ENCODE peak calls at places on chromosome 5, in five cellular contexts. M is D721Med, P is WTC11, F is vagina, V is RWPE1. W is an unnamed sample.

GRCh38 chr5:172770374-172770674 is 671 bp downstream of the DUSP1 start:
- DNase-seq in M (no peak), P (no peak), F (no peak), V (no peak), W (peak; percentile 22)

GRCh38 chr5:111068208-111068607 is 3.3 kb upstream of the TSLP start:
- DNase-seq in M (no peak), P (no peak), F (no peak), V (no peak), W (no peak)

GRCh38 chr5:42912184-42912766 is 100.6 kb upstream of the SELENOP start:
- DNase-seq in M (no peak), P (no peak), F (no peak), V (peak; percentile 65), W (peak; percentile 22)

GRCh38 chr5:154892370-154892771 is 33.9 kb downstream of the CNOT8 start:
- DNase-seq in M (no peak), P (no peak), F (no peak), V (no peak), W (no peak)

GRCh38 chr5:154311362-154311761 is 120.8 kb downstream of the GALNT10 start:
- DNase-seq in M (no peak), P (no peak), F (peak; percentile 16), V (no peak), W (no peak)

GRCh38 chr5:154757647-154758406 is 2.6 kb downstream of the LARP1 start:
- DNase-seq in M (no peak), P (no peak), F (no peak), V (peak; percentile 76), W (no peak)

GRCh38 chr5:96714951-96715451 is 52.8 kb downstream of the CAST start:
- DNase-seq in M (no peak), P (no peak), F (no peak), V (no peak), W (peak; percentile 26)

GRCh38 chr5:142063878-142064331 is 44.7 kb upstream of the NDFIP1 start:
- DNase-seq in M (no peak), P (peak; percentile 44), F (no peak), V (no peak), W (peak; percentile 61)

GRCh38 chr5:154273028-154273617 is 82.6 kb downstream of the GALNT10 start:
- DNase-seq in M (no peak), P (no peak), F (peak; percentile 86), V (peak; percentile 20), W (no peak)

GRCh38 chr5:160923927-160924705 is 72.1 kb upstream of the ATP10B start:
- DNase-seq in M (peak; percentile 26), P (peak; percentile 13), F (no peak), V (peak; percentile 64), W (no peak)

GRCh38 chr5:140108093-140109049 is 5.5 kb upstream of the PURA start:
- DNase-seq in M (no peak), P (peak; percentile 45), F (no peak), V (peak; percentile 53), W (peak; percentile 16)

GRCh38 chr5:57696906-57697590 is 214.4 kb upstream of the ACTBL2 start:
- DNase-seq in M (no peak), P (no peak), F (no peak), V (no peak), W (no peak)

GRCh38 chr5:10581424-10581748 is 17.5 kb downstream of the ANKRD33B start:
- DNase-seq in M (no peak), P (no peak), F (no peak), V (no peak), W (no peak)

GRCh38 chr5:14685757-14686156 is 21.2 kb downstream of the OTULIN start:
- DNase-seq in M (no peak), P (peak; percentile 33), F (no peak), V (peak; percentile 67), W (peak; percentile 20)

GRCh38 chr5:142748568-142749249 is 21.5 kb upstream of the ARHGAP26 start:
- DNase-seq in M (no peak), P (peak; percentile 53), F (no peak), V (peak; percentile 51), W (no peak)

GRCh38 chr5:103466494-103466893 is 96.1 kb downstream of the NUDT12 start:
- DNase-seq in M (no peak), P (no peak), F (no peak), V (no peak), W (no peak)

GRCh38 chr5:92567831-92568450 is 1013.1 kb downstream of the NR2F1-AS1 start:
- DNase-seq in M (no peak), P (no peak), F (no peak), V (no peak), W (no peak)

GRCh38 chr5:16593630-16594029 is 23.2 kb downstream of the RETREG1 start:
- DNase-seq in M (no peak), P (no peak), F (no peak), V (no peak), W (no peak)

GRCh38 chr5:75567710-75568109 is 43.5 kb upstream of the ANKDD1B start:
- DNase-seq in M (no peak), P (no peak), F (no peak), V (peak; percentile 30), W (no peak)

GRCh38 chr5:175696139-175696854 is 38.4 kb downstream of the HRH2 start:
- DNase-seq in M (no peak), P (peak; percentile 84), F (no peak), V (no peak), W (peak; percentile 70)

GRCh38 chr5:10527281-10527950 is 36.5 kb upstream of the ANKRD33B start:
- DNase-seq in M (no peak), P (no peak), F (no peak), V (no peak), W (no peak)

GRCh38 chr5:6253281-6253680 is 125.1 kb downstream of the MED10 start:
- DNase-seq in M (no peak), P (no peak), F (no peak), V (no peak), W (no peak)

GRCh38 chr5:6253846-6254245 is 124.5 kb downstream of the MED10 start:
- DNase-seq in M (no peak), P (no peak), F (no peak), V (no peak), W (no peak)

GRCh38 chr5:6251579-6252102 is 126.7 kb downstream of the MED10 start:
- DNase-seq in M (no peak), P (no peak), F (no peak), V (no peak), W (no peak)

GRCh38 chr5:6250121-6250520 is 128.2 kb downstream of the MED10 start:
- DNase-seq in M (no peak), P (no peak), F (no peak), V (no peak), W (no peak)

DNA sequence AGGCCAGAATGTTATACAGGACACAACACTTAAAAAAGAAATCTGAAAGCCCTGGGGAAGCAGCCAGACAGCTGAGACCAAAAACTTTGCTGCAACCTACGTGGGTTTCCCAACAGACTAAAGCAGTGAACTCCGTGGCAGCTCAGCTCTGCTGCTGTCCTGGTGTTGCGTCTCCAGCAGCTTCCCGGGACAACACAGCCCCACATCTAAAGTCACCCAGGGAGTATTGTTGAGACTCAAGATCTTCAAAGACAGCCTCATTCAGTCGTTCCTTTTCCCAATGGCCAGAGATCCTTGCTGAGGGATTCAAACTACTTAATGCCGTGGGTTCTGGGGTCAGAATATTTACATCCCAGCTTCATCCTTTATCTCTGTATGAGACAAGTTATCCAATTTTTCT is 125.8 kb downstream of the MED10 start:
- DNase-seq in M (no peak), P (no peak), F (no peak), V (no peak), W (no peak)
- TF ChIP-seq CTCF in M (no peak), P (no peak), F (no peak), V (no peak), W (no peak)

GRCh38 chr5:1504244-1504595 is 19.5 kb downstream of the LPCAT1 start:
- DNase-seq in M (no peak), P (no peak), F (no peak), V (no peak), W (no peak)
- TF ChIP-seq CTCF in M (no peak), P (no peak), F (no peak), V (no peak), W (no peak)

DNA sequence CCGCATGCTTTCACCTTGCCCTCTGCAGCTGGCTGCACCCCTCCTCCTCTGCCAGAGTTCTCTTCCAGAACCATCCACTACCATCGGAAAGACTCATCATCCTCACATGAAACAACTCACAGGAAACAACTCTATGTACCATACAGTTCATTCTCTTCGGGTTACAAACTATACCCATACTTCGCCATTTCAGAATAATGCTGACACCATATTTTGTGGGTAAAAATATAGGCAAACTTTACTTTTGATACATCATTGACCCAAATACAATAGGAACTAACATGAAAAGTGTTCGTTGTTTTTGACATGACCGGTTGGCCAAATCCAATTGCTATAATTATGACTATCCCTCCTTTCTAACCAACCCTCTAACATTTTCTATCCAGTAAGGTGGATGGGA is 421.0 kb downstream of the SEMA5A start:
- DNase-seq in M (no peak), P (no peak), F (no peak), V (no peak), W (no peak)
- TF ChIP-seq CTCF in M (no peak), P (no peak), F (no peak), V (no peak), W (no peak)

GRCh38 chr5:66209350-66209749 is 65.2 kb downstream of the SREK1 start:
- DNase-seq in M (no peak), P (peak; percentile 24), F (no peak), V (peak; percentile 92), W (no peak)
- TF ChIP-seq CTCF in M (no peak), P (no peak), F (no peak), V (no peak), W (no peak)

W was measured in endothelial cell.